ENCODE peak calls at places on chromosomes 3 and 15, in six cellular contexts. One of them, this sample, is unnamed.

GRCh38 chr3:130340766-130341165 is 4.7 kb upstream of the COL6A5 start:
- DNase-seq in psoas muscle: no peak
- DNase-seq in OCI-LY7: no peak
- DNase-seq in fibroblast of lung: peak
- DNase-seq in GM12865: no peak
- DNase-seq in CD8-positive, alpha-beta T cell: no peak
- DNase-seq in this sample: no peak

GRCh38 chr15:40843885-40844542 is at the start of gene SPINT1:
- DNase-seq in GM12865: peak
- DNase-seq in psoas muscle: no peak
- DNase-seq in OCI-LY7: no peak
- DNase-seq in CD8-positive, alpha-beta T cell: no peak
- DNase-seq in fibroblast of lung: no peak
- DNase-seq in this sample: peak

GRCh38 chr3:64763980-64764379 is 76.2 kb upstream of the ADAMTS9 start:
- DNase-seq in GM12865: no peak
- DNase-seq in CD8-positive, alpha-beta T cell: no peak
- DNase-seq in psoas muscle: no peak
- DNase-seq in fibroblast of lung: no peak
- DNase-seq in OCI-LY7: no peak
- DNase-seq in this sample: no peak

GRCh38 chr3:67484085-67484484 is 170.3 kb downstream of the SUCLG2 start:
- DNase-seq in OCI-LY7: no peak
- DNase-seq in fibroblast of lung: no peak
- DNase-seq in psoas muscle: no peak
- DNase-seq in GM12865: no peak
- DNase-seq in CD8-positive, alpha-beta T cell: no peak
- DNase-seq in this sample: no peak

GRCh38 chr3:54188176-54188791 is 65.9 kb downstream of the CACNA2D3 start:
- DNase-seq in CD8-positive, alpha-beta T cell: no peak
- DNase-seq in GM12865: peak
- DNase-seq in OCI-LY7: peak
- DNase-seq in psoas muscle: no peak
- DNase-seq in fibroblast of lung: peak
- DNase-seq in this sample: no peak

GRCh38 chr15:57403946-57404345 is 27.6 kb downstream of the CGNL1 start:
- DNase-seq in psoas muscle: no peak
- DNase-seq in GM12865: no peak
- DNase-seq in CD8-positive, alpha-beta T cell: no peak
- DNase-seq in fibroblast of lung: no peak
- DNase-seq in OCI-LY7: no peak
- DNase-seq in this sample: no peak

GRCh38 chr3:124924741-124925140 is 9.8 kb downstream of the MUC13 start:
- DNase-seq in CD8-positive, alpha-beta T cell: no peak
- DNase-seq in fibroblast of lung: peak
- DNase-seq in psoas muscle: no peak
- DNase-seq in GM12865: no peak
- DNase-seq in OCI-LY7: no peak
- DNase-seq in this sample: no peak

GRCh38 chr15:34986326-34987181 is 1.5 kb downstream of the ZNF770 start:
- DNase-seq in CD8-positive, alpha-beta T cell: no peak
- DNase-seq in psoas muscle: no peak
- DNase-seq in fibroblast of lung: no peak
- DNase-seq in GM12865: peak
- DNase-seq in OCI-LY7: no peak
- DNase-seq in this sample: no peak

GRCh38 chr3:39005295-39005694 is 46.4 kb downstream of the SCN11A start:
- DNase-seq in OCI-LY7: no peak
- DNase-seq in psoas muscle: no peak
- DNase-seq in CD8-positive, alpha-beta T cell: no peak
- DNase-seq in fibroblast of lung: no peak
- DNase-seq in GM12865: no peak
- DNase-seq in this sample: no peak

GRCh38 chr3:176430244-176430893 is 766.9 kb downstream of the TBL1XR1 start:
- DNase-seq in psoas muscle: no peak
- DNase-seq in GM12865: peak
- DNase-seq in CD8-positive, alpha-beta T cell: no peak
- DNase-seq in fibroblast of lung: peak
- DNase-seq in OCI-LY7: peak
- DNase-seq in this sample: no peak

GRCh38 chr3:73516656-73517055 is 108.1 kb downstream of the PDZRN3 start:
- DNase-seq in OCI-LY7: no peak
- DNase-seq in psoas muscle: no peak
- DNase-seq in GM12865: no peak
- DNase-seq in CD8-positive, alpha-beta T cell: no peak
- DNase-seq in fibroblast of lung: peak
- DNase-seq in this sample: no peak

GRCh38 chr3:156577731-156578130 is 22.8 kb upstream of the SSR3 start:
- DNase-seq in fibroblast of lung: no peak
- DNase-seq in CD8-positive, alpha-beta T cell: no peak
- DNase-seq in OCI-LY7: no peak
- DNase-seq in psoas muscle: no peak
- DNase-seq in GM12865: no peak
- DNase-seq in this sample: no peak

GRCh38 chr3:172061724-172062184 is 22.4 kb downstream of the FNDC3B start:
- DNase-seq in OCI-LY7: peak
- DNase-seq in CD8-positive, alpha-beta T cell: no peak
- DNase-seq in GM12865: peak
- DNase-seq in fibroblast of lung: peak
- DNase-seq in psoas muscle: no peak
- DNase-seq in this sample: no peak

GRCh38 chr3:16363636-16364035 is 98.6 kb downstream of the OXNAD1 start:
- DNase-seq in fibroblast of lung: no peak
- DNase-seq in psoas muscle: no peak
- DNase-seq in OCI-LY7: no peak
- DNase-seq in CD8-positive, alpha-beta T cell: no peak
- DNase-seq in GM12865: no peak
- DNase-seq in this sample: no peak

GRCh38 chr15:41955807-41956525 is 16.4 kb downstream of the EHD4 start:
- DNase-seq in fibroblast of lung: no peak
- DNase-seq in CD8-positive, alpha-beta T cell: no peak
- DNase-seq in OCI-LY7: no peak
- DNase-seq in GM12865: no peak
- DNase-seq in psoas muscle: no peak
- DNase-seq in this sample: no peak

GRCh38 chr15:34325368-34325767 is 12.2 kb downstream of the SLC12A6 start:
- DNase-seq in GM12865: no peak
- DNase-seq in OCI-LY7: no peak
- DNase-seq in fibroblast of lung: no peak
- DNase-seq in psoas muscle: no peak
- DNase-seq in CD8-positive, alpha-beta T cell: no peak
- DNase-seq in this sample: no peak

GRCh38 chr3:99702953-99703352 is 64.6 kb downstream of the COL8A1 start:
- DNase-seq in fibroblast of lung: no peak
- DNase-seq in GM12865: no peak
- DNase-seq in CD8-positive, alpha-beta T cell: no peak
- DNase-seq in psoas muscle: no peak
- DNase-seq in OCI-LY7: no peak
- DNase-seq in this sample: no peak

GRCh38 chr15:45129651-45130129 is at the start of the genes DUOX1 and DUOXA1:
- DNase-seq in GM12865: no peak
- DNase-seq in OCI-LY7: no peak
- DNase-seq in fibroblast of lung: no peak
- DNase-seq in psoas muscle: peak
- DNase-seq in CD8-positive, alpha-beta T cell: no peak
- DNase-seq in this sample: no peak

GRCh38 chr15:42035362-42035761 is 14.5 kb upstream of the PLA2G4E start:
- DNase-seq in OCI-LY7: peak
- DNase-seq in GM12865: peak
- DNase-seq in psoas muscle: no peak
- DNase-seq in fibroblast of lung: no peak
- DNase-seq in CD8-positive, alpha-beta T cell: no peak
- DNase-seq in this sample: no peak

DNA sequence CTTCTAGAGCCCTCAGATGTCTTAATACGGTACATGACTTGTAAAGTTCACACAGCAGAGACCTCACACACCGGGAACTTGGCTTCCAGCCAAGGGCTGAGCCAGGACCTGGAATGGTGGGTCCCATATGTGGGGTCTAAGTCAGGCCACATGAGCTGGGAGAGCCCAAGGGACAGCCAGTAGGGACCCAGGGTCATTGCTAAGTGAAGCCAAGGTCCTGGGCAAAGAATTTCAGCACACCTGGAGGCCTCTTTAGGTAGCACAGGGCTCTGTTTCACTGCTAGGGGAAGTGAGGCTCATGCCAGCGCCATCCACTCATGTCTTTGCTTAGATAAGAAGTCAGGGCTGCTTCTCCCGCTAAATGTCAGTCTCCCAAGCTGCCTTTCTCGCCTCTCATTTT is 116.5 kb upstream of the TLE3 start:
- DNase-seq in OCI-LY7: peak
- DNase-seq in GM12865: peak
- DNase-seq in fibroblast of lung: no peak
- DNase-seq in psoas muscle: no peak
- DNase-seq in CD8-positive, alpha-beta T cell: no peak
- DNase-seq in this sample: no peak
- TF ChIP-seq CTCF in OCI-LY7: peak
- TF ChIP-seq CTCF in GM12865: peak
- TF ChIP-seq CTCF in fibroblast of lung: no peak
- TF ChIP-seq CTCF in psoas muscle: no peak
- TF ChIP-seq CTCF in CD8-positive, alpha-beta T cell: no peak
- TF ChIP-seq CTCF in this sample: no peak

DNA sequence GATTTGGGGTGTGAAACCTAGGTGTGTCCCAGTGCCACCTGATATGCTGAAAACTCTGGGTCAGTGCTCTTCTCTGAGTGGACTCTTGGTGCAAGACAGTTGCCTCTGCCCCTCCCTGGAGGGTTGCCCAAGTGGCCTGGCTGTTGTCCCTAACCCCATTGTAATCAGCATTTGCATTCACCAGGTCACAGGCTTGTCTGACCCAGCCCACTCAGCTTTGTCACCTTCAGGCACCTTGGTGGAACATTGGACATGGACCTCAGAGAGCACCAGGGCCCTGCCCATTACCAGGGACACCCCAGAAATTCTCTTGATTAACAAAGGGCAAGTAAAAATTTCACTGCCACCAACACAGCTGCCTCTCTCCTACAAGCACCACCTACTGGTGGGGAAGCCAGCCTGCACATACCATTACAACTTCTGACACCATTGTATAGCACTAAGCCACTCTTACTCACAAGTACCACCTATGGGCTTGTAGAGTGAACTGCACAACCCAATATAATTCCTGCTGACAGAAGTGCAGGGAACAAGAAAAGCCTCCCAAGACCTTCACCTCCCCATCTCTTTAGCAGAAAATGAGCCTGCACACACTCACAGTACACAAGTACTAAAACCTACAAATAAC is 324.6 kb downstream of the EPHA6 start:
- DNase-seq in psoas muscle: no peak
- DNase-seq in CD8-positive, alpha-beta T cell: no peak
- DNase-seq in OCI-LY7: peak
- DNase-seq in fibroblast of lung: no peak
- DNase-seq in GM12865: peak
- DNase-seq in this sample: no peak
- TF ChIP-seq CTCF in psoas muscle: no peak
- TF ChIP-seq CTCF in CD8-positive, alpha-beta T cell: no peak
- TF ChIP-seq CTCF in OCI-LY7: peak
- TF ChIP-seq CTCF in fibroblast of lung: no peak
- TF ChIP-seq CTCF in GM12865: peak
- TF ChIP-seq CTCF in this sample: no peak

DNA sequence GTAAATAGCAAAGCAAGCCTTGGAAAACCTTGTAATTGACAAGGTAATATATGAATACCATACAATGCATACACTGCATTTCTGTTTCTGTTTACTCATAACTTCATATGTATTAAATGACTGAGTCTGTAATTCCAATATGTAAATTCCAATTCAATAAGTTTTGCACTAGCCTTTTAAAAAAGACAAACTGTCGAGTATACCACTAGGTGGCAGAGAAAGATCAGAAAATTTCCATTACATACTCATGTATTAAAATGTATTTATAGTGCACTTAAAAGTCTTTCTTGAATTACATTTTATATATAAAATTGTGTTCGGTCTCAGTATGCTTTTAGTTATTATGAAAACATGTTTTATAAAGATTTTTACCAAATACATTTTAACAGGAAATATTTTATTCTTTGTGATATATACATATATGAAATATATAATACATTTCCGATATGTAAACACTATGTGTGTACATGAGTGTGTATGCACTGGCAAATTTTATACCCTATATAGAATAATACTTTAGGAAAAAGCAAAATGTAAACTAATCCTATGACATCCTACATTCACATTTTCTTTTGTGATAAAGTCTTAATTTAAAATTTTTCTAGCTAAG is 216.8 kb downstream of the VGLL3 start:
- DNase-seq in psoas muscle: no peak
- DNase-seq in fibroblast of lung: peak
- DNase-seq in OCI-LY7: peak
- DNase-seq in GM12865: peak
- DNase-seq in CD8-positive, alpha-beta T cell: no peak
- DNase-seq in this sample: no peak
- TF ChIP-seq CTCF in psoas muscle: peak
- TF ChIP-seq CTCF in fibroblast of lung: peak
- TF ChIP-seq CTCF in OCI-LY7: peak
- TF ChIP-seq CTCF in GM12865: peak
- TF ChIP-seq CTCF in CD8-positive, alpha-beta T cell: no peak
- TF ChIP-seq CTCF in this sample: no peak

GRCh38 chr3:123084192-123084591 is 17.4 kb downstream of the PDIA5 start:
- DNase-seq in CD8-positive, alpha-beta T cell: no peak
- DNase-seq in psoas muscle: no peak
- DNase-seq in GM12865: no peak
- DNase-seq in OCI-LY7: no peak
- DNase-seq in fibroblast of lung: no peak
- DNase-seq in this sample: no peak

GRCh38 chr3:123080864-123081562 is 14.2 kb downstream of the PDIA5 start:
- DNase-seq in OCI-LY7: no peak
- DNase-seq in psoas muscle: no peak
- DNase-seq in GM12865: no peak
- DNase-seq in CD8-positive, alpha-beta T cell: no peak
- DNase-seq in fibroblast of lung: no peak
- DNase-seq in this sample: no peak

GRCh38 chr3:123083446-123084124 is 16.8 kb downstream of the PDIA5 start:
- DNase-seq in GM12865: no peak
- DNase-seq in CD8-positive, alpha-beta T cell: no peak
- DNase-seq in OCI-LY7: no peak
- DNase-seq in fibroblast of lung: no peak
- DNase-seq in psoas muscle: no peak
- DNase-seq in this sample: no peak

GRCh38 chr3:123082370-123083065 is 15.7 kb downstream of the PDIA5 start:
- DNase-seq in fibroblast of lung: no peak
- DNase-seq in GM12865: peak
- DNase-seq in CD8-positive, alpha-beta T cell: no peak
- DNase-seq in OCI-LY7: no peak
- DNase-seq in psoas muscle: no peak
- DNase-seq in this sample: no peak

DNA sequence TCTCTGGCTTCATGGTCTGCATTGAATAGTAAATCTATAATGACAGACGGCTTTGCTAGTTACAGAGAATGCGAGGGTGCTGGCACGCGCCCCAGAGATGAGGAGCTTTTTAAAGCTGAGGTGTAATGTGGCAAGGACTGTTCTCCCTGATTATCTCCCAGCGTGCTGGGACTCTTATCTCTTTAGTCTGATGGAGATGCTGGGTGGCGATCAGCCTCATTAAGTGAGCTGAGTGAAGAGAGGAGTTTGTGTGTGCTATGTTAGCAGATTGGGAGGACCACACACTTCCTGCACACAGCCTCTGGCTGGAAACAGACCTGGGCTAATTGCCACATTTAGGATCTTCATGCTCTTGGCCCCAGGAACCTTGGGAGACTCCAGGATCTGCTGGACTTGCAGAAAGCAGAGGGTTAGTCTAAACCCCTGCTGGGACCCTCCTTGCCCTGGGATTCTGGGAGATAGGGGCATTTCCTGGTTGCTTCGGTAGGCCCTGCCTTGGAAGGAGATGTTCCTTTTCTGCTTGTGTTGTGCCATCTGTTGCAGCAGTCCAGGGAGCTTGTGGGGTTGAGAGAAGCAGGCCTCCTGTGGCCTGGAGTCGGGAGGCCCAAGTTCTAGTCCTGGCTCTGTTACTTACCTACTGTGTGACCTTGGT is 15.0 kb downstream of the PDIA5 start:
- DNase-seq in OCI-LY7: no peak
- DNase-seq in CD8-positive, alpha-beta T cell: no peak
- DNase-seq in GM12865: no peak
- DNase-seq in psoas muscle: no peak
- DNase-seq in fibroblast of lung: no peak
- DNase-seq in this sample: no peak
- TF ChIP-seq CTCF in OCI-LY7: no peak
- TF ChIP-seq CTCF in CD8-positive, alpha-beta T cell: no peak
- TF ChIP-seq CTCF in GM12865: no peak
- TF ChIP-seq CTCF in psoas muscle: no peak
- TF ChIP-seq CTCF in fibroblast of lung: no peak
- TF ChIP-seq CTCF in this sample: no peak